ENCODE peak calls at places on chromosome 14, in six cellular contexts. One of them, this sample, is unnamed.

GRCh38 chr14:95183532-95184412 is 26.4 kb upstream of the DICER1 start:
- DNase-seq in cardiac fibroblast: peak; percentile 66
- DNase-seq in fibroblast of mammary gland: no peak
- DNase-seq in right atrium auricular region: no peak
- DNase-seq in A549: no peak
- DNase-seq in endodermal cell: no peak
- DNase-seq in this sample: no peak

GRCh38 chr14:76918751-76919421 is 92.7 kb downstream of the LRRC74A start:
- DNase-seq in cardiac fibroblast: peak; percentile 99
- DNase-seq in fibroblast of mammary gland: peak; percentile 98
- DNase-seq in right atrium auricular region: peak; percentile 97
- DNase-seq in A549: peak; percentile 95
- DNase-seq in endodermal cell: peak; percentile 91
- DNase-seq in this sample: peak; percentile 93

GRCh38 chr14:49950275-49951250 is 57.7 kb downstream of the ARF6 start:
- DNase-seq in cardiac fibroblast: peak; percentile 58
- DNase-seq in fibroblast of mammary gland: peak; percentile 15
- DNase-seq in right atrium auricular region: no peak
- DNase-seq in A549: no peak
- DNase-seq in endodermal cell: no peak
- DNase-seq in this sample: no peak

GRCh38 chr14:63157195-63157594 is 47.0 kb upstream of the RHOJ start:
- DNase-seq in cardiac fibroblast: no peak
- DNase-seq in fibroblast of mammary gland: no peak
- DNase-seq in right atrium auricular region: no peak
- DNase-seq in A549: no peak
- DNase-seq in endodermal cell: no peak
- DNase-seq in this sample: no peak

GRCh38 chr14:94041551-94042346 is 15.6 kb downstream of the OTUB2 start:
- DNase-seq in cardiac fibroblast: peak; percentile 72
- DNase-seq in fibroblast of mammary gland: peak; percentile 88
- DNase-seq in right atrium auricular region: no peak
- DNase-seq in A549: no peak
- DNase-seq in endodermal cell: no peak
- DNase-seq in this sample: no peak

GRCh38 chr14:52937869-52938268 is 13.0 kb downstream of the FERMT2 start:
- DNase-seq in cardiac fibroblast: no peak
- DNase-seq in fibroblast of mammary gland: no peak
- DNase-seq in right atrium auricular region: no peak
- DNase-seq in A549: no peak
- DNase-seq in endodermal cell: no peak
- DNase-seq in this sample: no peak

GRCh38 chr14:96056509-96057422 is 17.6 kb downstream of the C14orf132 start:
- DNase-seq in cardiac fibroblast: no peak
- DNase-seq in fibroblast of mammary gland: no peak
- DNase-seq in right atrium auricular region: no peak
- DNase-seq in A549: no peak
- DNase-seq in endodermal cell: peak; percentile 73
- DNase-seq in this sample: no peak

GRCh38 chr14:33186656-33187055 is 248.0 kb downstream of the NPAS3 start:
- DNase-seq in cardiac fibroblast: peak; percentile 6
- DNase-seq in fibroblast of mammary gland: peak; percentile 18
- DNase-seq in right atrium auricular region: no peak
- DNase-seq in A549: no peak
- DNase-seq in endodermal cell: no peak
- DNase-seq in this sample: no peak

GRCh38 chr14:94040796-94041195 is 14.7 kb downstream of the OTUB2 start:
- DNase-seq in cardiac fibroblast: no peak
- DNase-seq in fibroblast of mammary gland: no peak
- DNase-seq in right atrium auricular region: no peak
- DNase-seq in A549: no peak
- DNase-seq in endodermal cell: no peak
- DNase-seq in this sample: no peak

GRCh38 chr14:92409069-92409468 is 86.1 kb downstream of the SLC24A4 start:
- DNase-seq in cardiac fibroblast: peak; percentile 72
- DNase-seq in fibroblast of mammary gland: peak; percentile 45
- DNase-seq in right atrium auricular region: peak; percentile 66
- DNase-seq in A549: no peak
- DNase-seq in endodermal cell: no peak
- DNase-seq in this sample: no peak

GRCh38 chr14:81594012-81594411 is 60.4 kb upstream of the SEL1L start:
- DNase-seq in cardiac fibroblast: no peak
- DNase-seq in fibroblast of mammary gland: peak; percentile 24
- DNase-seq in right atrium auricular region: no peak
- DNase-seq in A549: no peak
- DNase-seq in endodermal cell: peak; percentile 64
- DNase-seq in this sample: no peak

GRCh38 chr14:82009076-82009475 is 475.4 kb upstream of the SEL1L start:
- DNase-seq in cardiac fibroblast: no peak
- DNase-seq in fibroblast of mammary gland: no peak
- DNase-seq in right atrium auricular region: no peak
- DNase-seq in A549: no peak
- DNase-seq in endodermal cell: peak; percentile 66
- DNase-seq in this sample: no peak

GRCh38 chr14:68233385-68233784 is 413.8 kb downstream of the RAD51B start:
- DNase-seq in cardiac fibroblast: no peak
- DNase-seq in fibroblast of mammary gland: no peak
- DNase-seq in right atrium auricular region: no peak
- DNase-seq in A549: no peak
- DNase-seq in endodermal cell: no peak
- DNase-seq in this sample: no peak

GRCh38 chr14:75685910-75686309 is 24.9 kb downstream of the TTLL5 start:
- DNase-seq in cardiac fibroblast: no peak
- DNase-seq in fibroblast of mammary gland: no peak
- DNase-seq in right atrium auricular region: no peak
- DNase-seq in A549: no peak
- DNase-seq in endodermal cell: no peak
- DNase-seq in this sample: no peak

GRCh38 chr14:76760331-76761197 is 704 bp upstream of the VASH1 start:
- DNase-seq in cardiac fibroblast: no peak
- DNase-seq in fibroblast of mammary gland: no peak
- DNase-seq in right atrium auricular region: no peak
- DNase-seq in A549: no peak
- DNase-seq in endodermal cell: peak; percentile 38
- DNase-seq in this sample: no peak

DNA sequence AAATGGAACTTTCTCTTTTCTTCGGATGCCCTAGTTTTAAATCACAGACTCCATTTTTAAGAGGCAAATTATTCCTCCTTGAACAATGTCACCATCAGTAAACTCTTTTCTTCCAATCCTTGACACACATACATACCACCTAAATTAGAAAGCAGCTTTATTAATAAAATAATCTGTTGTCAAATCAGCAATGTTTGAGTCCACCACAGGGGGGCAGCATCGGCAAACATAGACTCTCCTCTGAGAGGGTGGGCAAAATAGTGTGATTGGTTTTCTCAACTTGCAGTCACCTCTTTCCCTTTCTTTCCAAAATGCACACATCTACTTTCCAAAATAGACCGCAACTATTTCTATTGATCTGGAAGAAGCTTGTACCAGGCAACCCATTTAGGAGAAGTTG is 438.4 kb upstream of the OR4E1 start:
- DNase-seq in cardiac fibroblast: peak; percentile 1
- DNase-seq in fibroblast of mammary gland: peak; percentile 4
- DNase-seq in right atrium auricular region: no peak
- DNase-seq in A549: no peak
- DNase-seq in endodermal cell: peak; percentile 71
- DNase-seq in this sample: no peak
- TF ChIP-seq CTCF in cardiac fibroblast: peak; percentile 31
- TF ChIP-seq CTCF in fibroblast of mammary gland: peak; percentile 43
- TF ChIP-seq CTCF in right atrium auricular region: no peak
- TF ChIP-seq CTCF in A549: peak; percentile 32
- TF ChIP-seq CTCF in endodermal cell: peak; percentile 82
- TF ChIP-seq CTCF in this sample: peak; percentile 51

GRCh38 chr14:103131580-103131979 is 8.3 kb downstream of the TNFAIP2 start:
- DNase-seq in cardiac fibroblast: no peak
- DNase-seq in fibroblast of mammary gland: no peak
- DNase-seq in right atrium auricular region: no peak
- DNase-seq in A549: no peak
- DNase-seq in endodermal cell: no peak
- DNase-seq in this sample: no peak

GRCh38 chr14:103129301-103130016 is 6.2 kb downstream of the TNFAIP2 start:
- DNase-seq in cardiac fibroblast: no peak
- DNase-seq in fibroblast of mammary gland: no peak
- DNase-seq in right atrium auricular region: no peak
- DNase-seq in A549: no peak
- DNase-seq in endodermal cell: no peak
- DNase-seq in this sample: no peak

GRCh38 chr14:103130965-103131364 is 7.7 kb downstream of the TNFAIP2 start:
- DNase-seq in cardiac fibroblast: peak; percentile 72
- DNase-seq in fibroblast of mammary gland: peak; percentile 85
- DNase-seq in right atrium auricular region: no peak
- DNase-seq in A549: no peak
- DNase-seq in endodermal cell: no peak
- DNase-seq in this sample: peak; percentile 76

GRCh38 chr14:103128631-103129300 is 5.5 kb downstream of the TNFAIP2 start:
- DNase-seq in cardiac fibroblast: no peak
- DNase-seq in fibroblast of mammary gland: no peak
- DNase-seq in right atrium auricular region: no peak
- DNase-seq in A549: no peak
- DNase-seq in endodermal cell: no peak
- DNase-seq in this sample: no peak

DNA sequence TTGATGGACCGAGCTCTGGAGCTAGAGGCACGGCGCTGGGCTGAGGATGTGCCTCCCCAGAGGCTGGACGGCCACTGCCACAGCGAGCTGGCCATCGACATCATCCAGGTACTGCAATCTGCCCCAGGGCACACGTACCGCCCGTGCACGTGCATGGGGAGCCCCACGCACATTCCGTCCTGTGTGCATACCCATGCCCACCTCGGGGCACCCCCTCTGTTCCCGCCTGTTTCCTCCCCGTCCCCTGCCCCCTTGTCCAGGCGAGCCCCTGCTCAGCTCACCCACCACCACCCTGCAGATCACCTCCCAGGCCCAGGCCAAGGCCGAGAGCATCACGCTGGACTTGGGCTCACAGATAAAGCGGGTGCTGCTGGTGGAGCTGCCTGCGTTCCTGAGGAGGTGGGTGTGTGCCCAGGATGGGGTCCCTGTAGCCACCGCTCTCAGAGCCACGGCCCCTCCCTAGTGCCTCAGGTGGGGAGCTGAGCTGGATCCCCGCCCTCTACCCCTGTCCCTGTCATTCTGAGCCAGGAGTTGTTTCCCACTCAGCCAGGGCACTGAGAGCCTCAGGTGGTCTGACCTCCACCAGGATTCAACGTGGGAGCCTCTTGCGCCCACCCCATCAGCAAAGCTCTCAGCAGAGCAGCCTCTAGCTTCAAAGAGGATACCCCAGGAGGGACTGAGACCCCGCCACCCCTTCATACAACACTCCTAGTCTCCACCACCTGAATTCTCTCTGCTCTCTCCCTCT is 6.9 kb downstream of the TNFAIP2 start:
- DNase-seq in cardiac fibroblast: no peak
- DNase-seq in fibroblast of mammary gland: no peak
- DNase-seq in right atrium auricular region: no peak
- DNase-seq in A549: no peak
- DNase-seq in endodermal cell: no peak
- DNase-seq in this sample: no peak
- H3K4me3 ChIP-seq in cardiac fibroblast: no peak overlapping the region
- H3K4me3 ChIP-seq in fibroblast of mammary gland: no peak overlapping the region
- H3K4me3 ChIP-seq in right atrium auricular region: no peak overlapping the region
- H3K4me3 ChIP-seq in A549: no peak overlapping the region
- H3K4me3 ChIP-seq in endodermal cell: no peak overlapping the region
- H3K4me3 ChIP-seq in this sample: no peak overlapping the region

GRCh38 chr14:64953661-64954060 is 11.1 kb upstream of the GPX2 start:
- DNase-seq in cardiac fibroblast: no peak
- DNase-seq in fibroblast of mammary gland: no peak
- DNase-seq in right atrium auricular region: no peak
- DNase-seq in A549: no peak
- DNase-seq in endodermal cell: no peak
- DNase-seq in this sample: no peak

GRCh38 chr14:64956697-64957412 is 14.3 kb upstream of the GPX2 start:
- DNase-seq in cardiac fibroblast: no peak
- DNase-seq in fibroblast of mammary gland: no peak
- DNase-seq in right atrium auricular region: no peak
- DNase-seq in A549: no peak
- DNase-seq in endodermal cell: no peak
- DNase-seq in this sample: no peak

GRCh38 chr14:64954491-64955240 is 12.1 kb upstream of the GPX2 start:
- DNase-seq in cardiac fibroblast: no peak
- DNase-seq in fibroblast of mammary gland: no peak
- DNase-seq in right atrium auricular region: no peak
- DNase-seq in A549: no peak
- DNase-seq in endodermal cell: no peak
- DNase-seq in this sample: no peak

GRCh38 chr14:64953310-64953654 is 10.7 kb upstream of the GPX2 start:
- DNase-seq in cardiac fibroblast: no peak
- DNase-seq in fibroblast of mammary gland: no peak
- DNase-seq in right atrium auricular region: no peak
- DNase-seq in A549: no peak
- DNase-seq in endodermal cell: no peak
- DNase-seq in this sample: no peak

DNA sequence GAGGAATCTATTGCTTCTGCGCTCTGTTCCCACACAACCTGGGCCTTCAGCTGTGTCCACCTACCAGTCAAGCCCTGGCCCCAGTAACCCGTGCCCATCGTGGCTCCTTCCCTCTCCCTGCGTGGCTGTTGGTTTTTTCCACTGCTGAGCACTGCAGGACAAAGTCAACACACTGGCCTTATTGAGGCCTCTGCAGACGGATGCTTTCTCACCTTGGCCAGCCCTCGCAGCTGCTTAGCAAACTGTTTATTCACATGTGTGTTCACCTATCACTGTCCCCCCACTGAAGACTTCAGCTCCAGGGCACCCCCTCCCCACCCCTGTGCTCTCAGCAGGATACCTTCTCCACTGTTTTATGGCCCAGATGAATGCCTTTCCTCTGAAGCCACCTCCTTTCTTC is 12.8 kb upstream of the GPX2 start:
- DNase-seq in cardiac fibroblast: no peak
- DNase-seq in fibroblast of mammary gland: no peak
- DNase-seq in right atrium auricular region: no peak
- DNase-seq in A549: no peak
- DNase-seq in endodermal cell: peak; percentile 75
- DNase-seq in this sample: no peak
- TF ChIP-seq CTCF in cardiac fibroblast: no peak
- TF ChIP-seq CTCF in fibroblast of mammary gland: no peak
- TF ChIP-seq CTCF in right atrium auricular region: no peak
- TF ChIP-seq CTCF in A549: no peak
- TF ChIP-seq CTCF in endodermal cell: no peak
- TF ChIP-seq CTCF in this sample: no peak

DNA sequence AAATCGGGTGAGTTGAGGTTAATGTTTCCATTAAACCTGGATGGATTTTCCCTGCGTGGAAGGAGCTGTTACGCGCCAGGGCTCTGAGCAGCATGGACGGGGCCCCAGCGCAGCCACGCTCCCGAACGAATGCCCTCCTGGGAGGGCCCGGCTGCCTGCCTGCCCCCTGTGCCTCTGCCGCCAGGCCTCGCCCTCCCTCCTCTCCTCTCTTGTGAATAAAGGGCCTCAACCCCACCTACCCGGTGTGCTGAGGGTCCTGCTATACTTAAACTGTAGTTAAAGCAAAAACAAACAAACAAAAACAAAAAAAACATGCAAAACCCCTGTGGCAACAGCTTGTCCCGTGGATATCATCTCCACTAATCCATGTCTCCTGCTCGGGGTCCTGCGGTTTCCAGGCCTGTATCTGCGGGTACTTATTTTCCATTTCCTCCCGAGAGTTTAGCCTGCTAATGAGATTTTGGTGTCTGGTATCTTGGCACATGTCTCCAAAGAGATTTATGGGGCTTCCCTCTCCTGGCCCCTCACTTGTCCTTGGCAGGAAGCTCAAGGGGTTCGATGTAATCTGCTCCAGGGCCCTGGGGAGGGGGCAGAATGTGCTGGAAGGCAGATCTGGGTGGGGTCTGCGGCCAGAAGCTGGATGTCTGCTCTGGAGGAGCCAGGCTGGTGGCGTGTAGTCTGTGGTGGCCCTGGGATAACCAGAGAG is 85.6 kb downstream of the KIF26A start:
- DNase-seq in cardiac fibroblast: no peak
- DNase-seq in fibroblast of mammary gland: no peak
- DNase-seq in right atrium auricular region: no peak
- DNase-seq in A549: no peak
- DNase-seq in endodermal cell: no peak
- DNase-seq in this sample: no peak
- H3K4me3 ChIP-seq in cardiac fibroblast: no peak overlapping the region
- H3K4me3 ChIP-seq in fibroblast of mammary gland: no peak overlapping the region
- H3K4me3 ChIP-seq in right atrium auricular region: no peak overlapping the region
- H3K4me3 ChIP-seq in A549: no peak overlapping the region
- H3K4me3 ChIP-seq in endodermal cell: no peak overlapping the region
- H3K4me3 ChIP-seq in this sample: no peak overlapping the region